ENCODE peak calls at places on chromosomes 11 and 22, in nine cellular contexts. F is HFF-Myc; D is amniotic stem cell; N is RPMI8226; W is left ventricle myocardium superior; R is stimulated activated CD8-positive, alpha-beta memory T cell treated with anti-CD3 and anti-CD28 coated beads, Interleukin-4, amount 100 ng/mL, for 24 hours; C is HFFc6; Q is HCEC 1CT; A is caudate nucleus. G is an unnamed sample.

GRCh38 chr11:71322192-71322735 is 69.9 kb upstream of the SHANK2 start:
- DNase-seq in F (no peak), D (no peak), N (no peak), W (no peak), R (no peak), C (no peak), Q (no peak), A (no peak), G (no peak)

GRCh38 chr11:43920598-43921419 is 21.6 kb upstream of the C11orf96 start:
- DNase-seq in F (peak; percentile 89), D (peak; percentile 97), N (peak; percentile 15), W (no peak), R (no peak), C (peak; percentile 99), Q (peak; percentile 100), A (no peak), G (no peak)

GRCh38 chr11:5291207-5291838 is 10.4 kb downstream of the OR51B4 start:
- DNase-seq in F (peak; percentile 20), D (no peak), N (peak; percentile 26), W (no peak), R (no peak), C (peak; percentile 42), Q (peak; percentile 69), A (no peak), G (no peak)

GRCh38 chr11:2804189-2804588 is 81.4 kb downstream of the CDKN1C start:
- DNase-seq in F (no peak), D (no peak), N (no peak), W (no peak), R (no peak), C (no peak), Q (no peak), A (no peak), G (no peak)

GRCh38 chr11:11209967-11210366 is 143.1 kb downstream of the CSNK2A3 start:
- DNase-seq in F (no peak), D (no peak), N (no peak), W (no peak), R (no peak), C (no peak), Q (no peak), A (no peak), G (no peak)

GRCh38 chr11:32451808-32452207 is 16.5 kb upstream of the WT1 start:
- DNase-seq in F (no peak), D (no peak), N (no peak), W (peak; percentile 52), R (no peak), C (no peak), Q (no peak), A (no peak), G (no peak)

GRCh38 chr11:10855295-10855694 is 2.6 kb downstream of the ZBED5 start:
- DNase-seq in F (no peak), D (no peak), N (no peak), W (no peak), R (no peak), C (no peak), Q (no peak), A (no peak), G (no peak)

GRCh38 chr11:61785837-61786402 is 6.5 kb downstream of the TMEM258 start:
- DNase-seq in F (no peak), D (no peak), N (no peak), W (no peak), R (no peak), C (no peak), Q (no peak), A (no peak), G (no peak)

GRCh38 chr11:121634889-121635288 is 182.1 kb upstream of the SORL1-AS1 start:
- DNase-seq in F (peak; percentile 56), D (peak; percentile 73), N (no peak), W (no peak), R (no peak), C (peak; percentile 84), Q (peak; percentile 88), A (no peak), G (no peak)

GRCh38 chr22:48907591-48907990 is 920.1 kb downstream of the BRD1 start:
- DNase-seq in F (no peak), D (no peak), N (no peak), W (no peak), R (no peak), C (no peak), Q (no peak), A (no peak), G (no peak)

GRCh38 chr22:27987557-27987956 is 68.5 kb upstream of the PITPNB start:
- DNase-seq in F (peak; percentile 31), D (peak; percentile 39), N (no peak), W (no peak), R (no peak), C (peak; percentile 18), Q (peak; percentile 58), A (no peak), G (peak; percentile 31)

GRCh38 chr11:1153951-1154487 is 3.7 kb upstream of the MUC5AC start:
- DNase-seq in F (peak; percentile 7), D (peak; percentile 74), N (no peak), W (peak; percentile 38), R (no peak), C (peak; percentile 96), Q (peak; percentile 95), A (no peak), G (no peak)

GRCh38 chr11:75031224-75031753 is 42.6 kb downstream of the NEU3 start:
- DNase-seq in F (peak; percentile 67), D (peak; percentile 10), N (no peak), W (no peak), R (no peak), C (peak; percentile 80), Q (peak; percentile 95), A (no peak), G (peak; percentile 81)

GRCh38 chr22:23035557-23036277 is 34.6 kb upstream of the GNAZ start:
- DNase-seq in F (peak; percentile 6), D (no peak), N (peak; percentile 38), W (no peak), R (no peak), C (no peak), Q (no peak), A (no peak), G (no peak)

GRCh38 chr22:19505735-19506126 is 18.5 kb downstream of the CLDN5 start:
- DNase-seq in F (no peak), D (no peak), N (no peak), W (no peak), R (no peak), C (no peak), Q (no peak), A (no peak), G (no peak)

GRCh38 chr11:8219257-8220021 is 44.2 kb downstream of the LMO1 start:
- DNase-seq in F (peak; percentile 20), D (no peak), N (peak; percentile 57), W (peak; percentile 49), R (no peak), C (peak; percentile 37), Q (peak; percentile 35), A (peak; percentile 17), G (peak; percentile 39)

GRCh38 chr11:76790251-76790650 is 7.1 kb downstream of the TSKU start:
- DNase-seq in F (no peak), D (no peak), N (no peak), W (no peak), R (no peak), C (no peak), Q (no peak), A (no peak), G (no peak)

G was measured in CMK.